ENCODE peak calls at places on chromosomes 6 and 20, in eight cellular contexts. G, O, Z, J, X, W, V and S are unnamed samples.

GRCh38 chr6:42230320-42231034 is 12.8 kb upstream of the MRPS10 start:
- DNase-seq in X (no peak), O (no peak), G (no peak), W (no peak), V (no peak), J (no peak), Z (no peak), S (peak; percentile 11)

GRCh38 chr6:138035070-138035469 is 72.1 kb downstream of the PERP start:
- DNase-seq in O (no peak), G (no peak), X (no peak), V (no peak), J (no peak), Z (no peak), W (no peak), S (no peak)

GRCh38 chr6:4583026-4583425 is 193.2 kb upstream of the CDYL start:
- DNase-seq in V (no peak), X (no peak), G (no peak), W (no peak), Z (no peak), O (no peak), J (no peak), S (no peak)

GRCh38 chr6:90677440-90677839 is 90.6 kb upstream of the MAP3K7 start:
- DNase-seq in X (no peak), J (no peak), Z (no peak), W (no peak), O (no peak), G (no peak), V (no peak), S (no peak)

GRCh38 chr6:16681260-16681873 is 79.9 kb downstream of the ATXN1 start:
- DNase-seq in O (no peak), Z (peak; percentile 91), W (no peak), G (no peak), V (no peak), X (no peak), J (no peak), S (no peak)

GRCh38 chr6:16056263-16056870 is 72.5 kb upstream of the MYLIP start:
- DNase-seq in J (no peak), W (no peak), O (no peak), Z (peak; percentile 7), V (no peak), X (no peak), G (no peak), S (no peak)

GRCh38 chr6:75368151-75368779 is 83.7 kb upstream of the TMEM30A start:
- DNase-seq in O (no peak), X (no peak), Z (peak; percentile 5), J (no peak), G (no peak), V (no peak), W (peak; percentile 44), S (peak; percentile 44)

GRCh38 chr20:36318166-36318565 is 12.0 kb downstream of the DLGAP4 start:
- DNase-seq in V (no peak), X (no peak), O (no peak), J (peak; percentile 15), G (no peak), Z (no peak), W (no peak), S (no peak)

GRCh38 chr6:85580878-85581267 is 12.8 kb downstream of the SNX14 start:
- DNase-seq in G (no peak), J (no peak), W (peak; percentile 19), X (no peak), Z (no peak), V (no peak), O (no peak), S (peak; percentile 20)

GRCh38 chr20:62614961-62615680 is 27.2 kb upstream of the SLCO4A1 start:
- DNase-seq in X (no peak), O (no peak), V (no peak), W (no peak), G (no peak), J (no peak), Z (no peak), S (no peak)

GRCh38 chr6:139939189-139939979 is 564.9 kb upstream of the CITED2 start:
- DNase-seq in G (peak; percentile 26), O (no peak), X (no peak), V (no peak), Z (no peak), W (no peak), J (no peak), S (no peak)

GRCh38 chr6:154569136-154569862 is 58.8 kb upstream of the CNKSR3 start:
- DNase-seq in W (no peak), O (no peak), Z (no peak), X (no peak), J (no peak), V (no peak), G (no peak), S (no peak)

GRCh38 chr6:161407581-161407980 is 133.7 kb upstream of the AGPAT4 start:
- DNase-seq in Z (no peak), J (no peak), V (no peak), X (no peak), O (no peak), G (no peak), W (no peak), S (peak; percentile 52)

GRCh38 chr6:120410586-120410985 is 923.7 kb downstream of the TBC1D32 start:
- DNase-seq in X (no peak), W (no peak), G (no peak), V (no peak), Z (no peak), O (no peak), J (no peak), S (no peak)

GRCh38 chr6:43517503-43518357 is 841 bp downstream of the POLR1C start:
- DNase-seq in X (no peak), J (no peak), G (peak; percentile 44), V (no peak), W (no peak), O (no peak), Z (peak; percentile 51), S (no peak)

GRCh38 chr6:21348462-21349195 is 244.9 kb upstream of the SOX4 start:
- DNase-seq in O (no peak), V (no peak), W (no peak), X (no peak), Z (no peak), G (no peak), J (no peak), S (no peak)

GRCh38 chr6:83199865-83200230 is 6.7 kb downstream of the RWDD2A start:
- DNase-seq in W (no peak), O (no peak), G (no peak), J (no peak), X (no peak), Z (no peak), V (no peak), S (no peak)

GRCh38 chr6:32166411-32167061 is 2.1 kb downstream of the EGFL8 start:
- DNase-seq in O (no peak), J (no peak), Z (no peak), V (no peak), G (no peak), X (no peak), W (no peak), S (no peak)

GRCh38 chr6:96522469-96523009 is 933 bp downstream of the UFL1 start:
- DNase-seq in G (no peak), Z (peak; percentile 54), V (no peak), X (no peak), J (no peak), W (no peak), O (no peak), S (no peak)

GRCh38 chr6:7769702-7770101 is 43.8 kb downstream of the BMP6 start:
- DNase-seq in G (no peak), W (no peak), X (no peak), V (no peak), J (no peak), Z (no peak), O (no peak), S (no peak)

GRCh38 chr6:116314218-116314617 is 34.5 kb upstream of the TSPYL1 start:
- DNase-seq in W (no peak), J (no peak), O (no peak), X (no peak), Z (no peak), G (no peak), V (no peak), S (no peak)

GRCh38 chr20:6818033-6818808 is 50.7 kb downstream of the BMP2 start:
- DNase-seq in V (no peak), W (no peak), X (no peak), J (no peak), O (no peak), Z (no peak), G (no peak), S (no peak)

GRCh38 chr6:137001977-137002302 is 42.8 kb downstream of the IL20RA start:
- DNase-seq in V (no peak), J (no peak), X (no peak), O (no peak), Z (no peak), G (no peak), W (no peak), S (no peak)

GRCh38 chr6:145823322-145823944 is 8.8 kb upstream of the FBXO30 start:
- DNase-seq in O (no peak), W (no peak), G (no peak), X (no peak), V (no peak), Z (no peak), J (no peak), S (no peak)

GRCh38 chr6:12060780-12061619 is 48.9 kb downstream of the HIVEP1 start:
- DNase-seq in V (peak; percentile 58), W (peak; percentile 49), X (peak; percentile 92), G (peak; percentile 84), J (peak; percentile 80), O (peak; percentile 72), Z (peak; percentile 95), S (no peak)

GRCh38 chr6:46964716-46965519 is 43.2 kb upstream of the ADGRF5 start:
- DNase-seq in Z (no peak), V (no peak), G (no peak), X (no peak), O (no peak), W (no peak), J (no peak), S (no peak)